ENCODE peak calls at places on chromosomes 11 and 22, in eight cellular contexts. H is A549, X is mammary epithelial cell, N is colonic mucosa, L is uterus, D is NCI-H1048, I is retinal pigment epithelial cell, J is GM19239. V is an unnamed sample.

GRCh38 chr22:28112548-28113043 is 193.5 kb upstream of the PITPNB start:
- DNase-seq in H (peak; percentile 47), X (no peak), N (no peak), L (peak; percentile 30), D (no peak), I (no peak), J (no peak), V (peak; percentile 46)

GRCh38 chr11:12128191-12128841 is 17.9 kb downstream of the MICAL2 start:
- DNase-seq in H (no peak), X (no peak), N (no peak), L (no peak), D (no peak), I (no peak), J (no peak), V (no peak)

GRCh38 chr11:42066113-42066512 is 606.7 kb upstream of the LRRC4C start:
- DNase-seq in H (peak; percentile 14), X (no peak), N (no peak), L (no peak), D (no peak), I (no peak), J (no peak), V (peak; percentile 35)

GRCh38 chr11:112886707-112887370 is 74.4 kb upstream of the NCAM1 start:
- DNase-seq in H (no peak), X (peak; percentile 3), N (no peak), L (no peak), D (no peak), I (no peak), J (no peak), V (no peak)

GRCh38 chr11:95341246-95341645 is 110.2 kb upstream of the SESN3 start:
- DNase-seq in H (no peak), X (peak; percentile 43), N (no peak), L (peak; percentile 30), D (no peak), I (no peak), J (no peak), V (no peak)

GRCh38 chr11:101523634-101524260 is 60.1 kb downstream of the TRPC6 start:
- DNase-seq in H (no peak), X (peak; percentile 7), N (no peak), L (no peak), D (no peak), I (no peak), J (no peak), V (no peak)

GRCh38 chr11:33615751-33616150 is 84.9 kb downstream of the C11orf91 start:
- DNase-seq in H (no peak), X (peak; percentile 54), N (no peak), L (no peak), D (no peak), I (no peak), J (no peak), V (no peak)

GRCh38 chr11:126403658-126404057 is 48.2 kb downstream of the ST3GAL4 start:
- DNase-seq in H (no peak), X (no peak), N (no peak), L (no peak), D (no peak), I (no peak), J (peak; percentile 40), V (peak; percentile 44)

GRCh38 chr11:77027275-77027674 is 6.9 kb upstream of the B3GNT6 start:
- DNase-seq in H (peak; percentile 40), X (peak; percentile 33), N (no peak), L (no peak), D (no peak), I (no peak), J (no peak), V (peak; percentile 54)

GRCh38 chr11:43467958-43468357 is 109.2 kb downstream of the TTC17 start:
- DNase-seq in H (peak; percentile 19), X (no peak), N (no peak), L (no peak), D (no peak), I (no peak), J (no peak), V (no peak)

GRCh38 chr11:125167954-125168821 is 3.6 kb downstream of the PKNOX2 start:
- DNase-seq in H (no peak), X (no peak), N (no peak), L (no peak), D (no peak), I (no peak), J (no peak), V (no peak)

GRCh38 chr11:60265373-60266214 is 14.9 kb upstream of the MS4A4A start:
- DNase-seq in H (peak; percentile 36), X (peak; percentile 47), N (peak; percentile 34), L (no peak), D (peak; percentile 20), I (no peak), J (peak; percentile 12), V (peak; percentile 67)

GRCh38 chr22:36344106-36344827 is 43.5 kb downstream of the MYH9 start:
- DNase-seq in H (no peak), X (no peak), N (no peak), L (no peak), D (no peak), I (no peak), J (no peak), V (no peak)

GRCh38 chr11:67667490-67668190 is 6.8 kb downstream of the ALDH3B2 start:
- DNase-seq in H (no peak), X (no peak), N (no peak), L (no peak), D (no peak), I (no peak), J (no peak), V (no peak)

GRCh38 chr11:15114501-15115475 is at the start of gene INSC:
- DNase-seq in H (no peak), X (no peak), N (no peak), L (no peak), D (no peak), I (no peak), J (no peak), V (peak; percentile 12)

GRCh38 chr22:35074583-35074982 is 8.6 kb downstream of the ISX start:
- DNase-seq in H (no peak), X (no peak), N (no peak), L (no peak), D (no peak), I (no peak), J (no peak), V (no peak)

GRCh38 chr22:48640890-48641771 is 1186.5 kb downstream of the BRD1 start:
- DNase-seq in H (no peak), X (no peak), N (no peak), L (no peak), D (no peak), I (no peak), J (no peak), V (no peak)

GRCh38 chr11:128716661-128717210 is 22.9 kb downstream of the FLI1 start:
- DNase-seq in H (no peak), X (no peak), N (no peak), L (no peak), D (no peak), I (peak; percentile 74), J (no peak), V (no peak)

GRCh38 chr11:43358308-43358669 is 431 bp upstream of the TTC17 start:
- DNase-seq in H (no peak), X (no peak), N (no peak), L (no peak), D (no peak), I (no peak), J (no peak), V (no peak)

GRCh38 chr22:23621082-23621780 is 10.9 kb downstream of the DRICH1 start:
- DNase-seq in H (no peak), X (no peak), N (peak; percentile 50), L (no peak), D (no peak), I (no peak), J (no peak), V (no peak)

GRCh38 chr11:10581481-10582019 is 13.1 kb upstream of the LYVE1 start:
- DNase-seq in H (no peak), X (peak; percentile 44), N (no peak), L (no peak), D (no peak), I (no peak), J (no peak), V (peak; percentile 51)

GRCh38 chr11:122319842-122320555 is 204.0 kb upstream of the BLID start:
- DNase-seq in H (no peak), X (no peak), N (no peak), L (no peak), D (no peak), I (no peak), J (no peak), V (no peak)

GRCh38 chr11:105706025-105706530 is 96.2 kb downstream of the GRIA4 start:
- DNase-seq in H (no peak), X (no peak), N (no peak), L (no peak), D (no peak), I (no peak), J (no peak), V (no peak)

GRCh38 chr11:134742228-134742612 is 330.2 kb upstream of the B3GAT1 start:
- DNase-seq in H (no peak), X (no peak), N (no peak), L (no peak), D (no peak), I (no peak), J (no peak), V (no peak)

GRCh38 chr11:95849087-95849825 is 59.0 kb downstream of the CEP57 start:
- DNase-seq in H (peak; percentile 64), X (peak; percentile 67), N (peak; percentile 49), L (peak; percentile 34), D (no peak), I (peak; percentile 79), J (no peak), V (peak; percentile 78)

GRCh38 chr11:113593698-113594308 is 112.3 kb downstream of the TMPRSS5 start:
- DNase-seq in H (no peak), X (no peak), N (no peak), L (no peak), D (no peak), I (no peak), J (no peak), V (no peak)

GRCh38 chr11:120147950-120148270 is 10.0 kb upstream of the TRIM29 start:
- DNase-seq in H (no peak), X (no peak), N (no peak), L (no peak), D (no peak), I (no peak), J (no peak), V (no peak)

GRCh38 chr11:117618956-117619355 is 178.1 kb downstream of the DSCAML1 start:
- DNase-seq in H (no peak), X (no peak), N (no peak), L (no peak), D (no peak), I (no peak), J (no peak), V (no peak)

GRCh38 chr11:122115520-122116343 is at the start of gene BLID:
- DNase-seq in H (peak; percentile 31), X (no peak), N (no peak), L (peak; percentile 54), D (no peak), I (no peak), J (no peak), V (peak; percentile 13)

GRCh38 chr11:5364214-5364613 is 12.9 kb downstream of the OR51B6 start:
- DNase-seq in H (no peak), X (no peak), N (no peak), L (no peak), D (no peak), I (no peak), J (no peak), V (peak; percentile 91)

GRCh38 chr22:49903322-49904039 is 14.8 kb downstream of the ALG12 start:
- DNase-seq in H (no peak), X (no peak), N (no peak), L (no peak), D (no peak), I (no peak), J (no peak), V (no peak)

GRCh38 chr11:12777208-12777874 is 103.1 kb downstream of the TEAD1 start:
- DNase-seq in H (no peak), X (peak; percentile 25), N (no peak), L (no peak), D (no peak), I (no peak), J (no peak), V (no peak)

GRCh38 chr22:43446881-43447280 is 35.1 kb downstream of the MPPED1 start:
- DNase-seq in H (peak; percentile 9), X (no peak), N (no peak), L (no peak), D (no peak), I (no peak), J (no peak), V (peak; percentile 30)

GRCh38 chr11:79060081-79060480 is 380.7 kb downstream of the TENM4 start:
- DNase-seq in H (no peak), X (no peak), N (no peak), L (no peak), D (no peak), I (no peak), J (no peak), V (no peak)

V was measured in kidney tubule cell.